ENCODE peak calls at places on chromosomes 2 and 18, in ten cellular contexts. One of them, this sample, is unnamed.

GRCh38 chr2:231557571-231558217 is 27.4 kb upstream of the NMUR1 start:
- DNase-seq in GM23248: peak; percentile 85
- DNase-seq in fibroblast of lung: peak; percentile 89
- DNase-seq in neural crest cell: peak; percentile 21
- DNase-seq in M059J: peak; percentile 69
- DNase-seq in activated CD4-positive, alpha-beta T cell treated with anti-CD3 and anti-CD28 coated beads, Interleukin-2, amount 10 ng/mL, durations not matched to agents 7 days and 5 days: peak; percentile 79
- DNase-seq in adrenal gland: peak; percentile 77
- DNase-seq in HT-29: peak; percentile 82
- DNase-seq in ureter: peak; percentile 78
- DNase-seq in GM19239: peak; percentile 80
- DNase-seq in this sample: peak; percentile 87

GRCh38 chr2:42859006-42859552 is 66.7 kb upstream of the HAAO start:
- DNase-seq in GM23248: peak; percentile 65
- DNase-seq in fibroblast of lung: peak; percentile 88
- DNase-seq in neural crest cell: peak; percentile 92
- DNase-seq in M059J: peak; percentile 53
- DNase-seq in activated CD4-positive, alpha-beta T cell treated with anti-CD3 and anti-CD28 coated beads, Interleukin-2, amount 10 ng/mL, durations not matched to agents 7 days and 5 days: peak; percentile 72
- DNase-seq in adrenal gland: peak; percentile 55
- DNase-seq in HT-29: peak; percentile 93
- DNase-seq in ureter: peak; percentile 82
- DNase-seq in GM19239: peak; percentile 66
- DNase-seq in this sample: peak; percentile 88

GRCh38 chr2:171972329-171972982 is 27.3 kb upstream of the METAP1D start:
- DNase-seq in GM23248: no peak
- DNase-seq in fibroblast of lung: no peak
- DNase-seq in neural crest cell: no peak
- DNase-seq in M059J: peak; percentile 2
- DNase-seq in activated CD4-positive, alpha-beta T cell treated with anti-CD3 and anti-CD28 coated beads, Interleukin-2, amount 10 ng/mL, durations not matched to agents 7 days and 5 days: no peak
- DNase-seq in adrenal gland: no peak
- DNase-seq in HT-29: no peak
- DNase-seq in ureter: no peak
- DNase-seq in GM19239: no peak
- DNase-seq in this sample: no peak

GRCh38 chr18:61308795-61309393 is 24.3 kb upstream of the CDH20 start:
- DNase-seq in GM23248: no peak
- DNase-seq in fibroblast of lung: no peak
- DNase-seq in neural crest cell: no peak
- DNase-seq in M059J: peak; percentile 4
- DNase-seq in activated CD4-positive, alpha-beta T cell treated with anti-CD3 and anti-CD28 coated beads, Interleukin-2, amount 10 ng/mL, durations not matched to agents 7 days and 5 days: no peak
- DNase-seq in adrenal gland: no peak
- DNase-seq in HT-29: no peak
- DNase-seq in ureter: no peak
- DNase-seq in GM19239: no peak
- DNase-seq in this sample: no peak

GRCh38 chr2:132489150-132489549 is 72.5 kb downstream of the GPR39 start:
- DNase-seq in GM23248: peak; percentile 50
- DNase-seq in fibroblast of lung: no peak
- DNase-seq in neural crest cell: peak; percentile 57
- DNase-seq in M059J: no peak
- DNase-seq in activated CD4-positive, alpha-beta T cell treated with anti-CD3 and anti-CD28 coated beads, Interleukin-2, amount 10 ng/mL, durations not matched to agents 7 days and 5 days: no peak
- DNase-seq in adrenal gland: no peak
- DNase-seq in HT-29: no peak
- DNase-seq in ureter: no peak
- DNase-seq in GM19239: no peak
- DNase-seq in this sample: peak; percentile 33

GRCh38 chr2:64697286-64698023 is 43.7 kb upstream of the SERTAD2 start:
- DNase-seq in GM23248: peak; percentile 36
- DNase-seq in fibroblast of lung: peak; percentile 23
- DNase-seq in neural crest cell: no peak
- DNase-seq in M059J: peak; percentile 15
- DNase-seq in activated CD4-positive, alpha-beta T cell treated with anti-CD3 and anti-CD28 coated beads, Interleukin-2, amount 10 ng/mL, durations not matched to agents 7 days and 5 days: no peak
- DNase-seq in adrenal gland: no peak
- DNase-seq in HT-29: no peak
- DNase-seq in ureter: no peak
- DNase-seq in GM19239: no peak
- DNase-seq in this sample: no peak

GRCh38 chr2:16084274-16084673 is 143.9 kb downstream of the MYCN start:
- DNase-seq in GM23248: no peak
- DNase-seq in fibroblast of lung: no peak
- DNase-seq in neural crest cell: peak; percentile 58
- DNase-seq in M059J: no peak
- DNase-seq in activated CD4-positive, alpha-beta T cell treated with anti-CD3 and anti-CD28 coated beads, Interleukin-2, amount 10 ng/mL, durations not matched to agents 7 days and 5 days: no peak
- DNase-seq in adrenal gland: no peak
- DNase-seq in HT-29: no peak
- DNase-seq in ureter: no peak
- DNase-seq in GM19239: no peak
- DNase-seq in this sample: no peak

GRCh38 chr18:31149351-31149750 is 13.3 kb downstream of the DSC1 start:
- DNase-seq in GM23248: no peak
- DNase-seq in fibroblast of lung: no peak
- DNase-seq in neural crest cell: no peak
- DNase-seq in M059J: no peak
- DNase-seq in activated CD4-positive, alpha-beta T cell treated with anti-CD3 and anti-CD28 coated beads, Interleukin-2, amount 10 ng/mL, durations not matched to agents 7 days and 5 days: no peak
- DNase-seq in adrenal gland: no peak
- DNase-seq in HT-29: no peak
- DNase-seq in ureter: no peak
- DNase-seq in GM19239: no peak
- DNase-seq in this sample: no peak

GRCh38 chr2:77566131-77566530 is 44.0 kb upstream of the LRRTM4 start:
- DNase-seq in GM23248: no peak
- DNase-seq in fibroblast of lung: no peak
- DNase-seq in neural crest cell: no peak
- DNase-seq in M059J: no peak
- DNase-seq in activated CD4-positive, alpha-beta T cell treated with anti-CD3 and anti-CD28 coated beads, Interleukin-2, amount 10 ng/mL, durations not matched to agents 7 days and 5 days: no peak
- DNase-seq in adrenal gland: no peak
- DNase-seq in HT-29: no peak
- DNase-seq in ureter: no peak
- DNase-seq in GM19239: no peak
- DNase-seq in this sample: no peak

GRCh38 chr2:219277703-219278654 is 1.2 kb upstream of the DNAJB2 start:
- DNase-seq in GM23248: peak; percentile 91
- DNase-seq in fibroblast of lung: peak; percentile 76
- DNase-seq in neural crest cell: peak; percentile 81
- DNase-seq in M059J: peak; percentile 78
- DNase-seq in activated CD4-positive, alpha-beta T cell treated with anti-CD3 and anti-CD28 coated beads, Interleukin-2, amount 10 ng/mL, durations not matched to agents 7 days and 5 days: peak; percentile 76
- DNase-seq in adrenal gland: peak; percentile 84
- DNase-seq in HT-29: peak; percentile 86
- DNase-seq in ureter: peak; percentile 78
- DNase-seq in GM19239: peak; percentile 68
- DNase-seq in this sample: peak; percentile 89

GRCh38 chr2:32745191-32745590 is 117.3 kb downstream of the TTC27 start:
- DNase-seq in GM23248: peak; percentile 81
- DNase-seq in fibroblast of lung: no peak
- DNase-seq in neural crest cell: no peak
- DNase-seq in M059J: peak; percentile 86
- DNase-seq in activated CD4-positive, alpha-beta T cell treated with anti-CD3 and anti-CD28 coated beads, Interleukin-2, amount 10 ng/mL, durations not matched to agents 7 days and 5 days: no peak
- DNase-seq in adrenal gland: no peak
- DNase-seq in HT-29: no peak
- DNase-seq in ureter: no peak
- DNase-seq in GM19239: no peak
- DNase-seq in this sample: no peak

GRCh38 chr2:60555066-60555793 is 1.8 kb upstream of the BCL11A start:
- DNase-seq in GM23248: peak; percentile 81
- DNase-seq in fibroblast of lung: peak; percentile 75
- DNase-seq in neural crest cell: peak; percentile 45
- DNase-seq in M059J: peak; percentile 64
- DNase-seq in activated CD4-positive, alpha-beta T cell treated with anti-CD3 and anti-CD28 coated beads, Interleukin-2, amount 10 ng/mL, durations not matched to agents 7 days and 5 days: peak; percentile 75
- DNase-seq in adrenal gland: peak; percentile 66
- DNase-seq in HT-29: peak; percentile 33
- DNase-seq in ureter: peak; percentile 69
- DNase-seq in GM19239: peak; percentile 51
- DNase-seq in this sample: peak; percentile 54

GRCh38 chr18:4106407-4107033 is 348.6 kb downstream of the DLGAP1 start:
- DNase-seq in GM23248: peak; percentile 69
- DNase-seq in fibroblast of lung: peak; percentile 52
- DNase-seq in neural crest cell: peak; percentile 85
- DNase-seq in M059J: peak; percentile 46
- DNase-seq in activated CD4-positive, alpha-beta T cell treated with anti-CD3 and anti-CD28 coated beads, Interleukin-2, amount 10 ng/mL, durations not matched to agents 7 days and 5 days: peak; percentile 71
- DNase-seq in adrenal gland: peak; percentile 75
- DNase-seq in HT-29: peak; percentile 85
- DNase-seq in ureter: peak; percentile 65
- DNase-seq in GM19239: peak; percentile 9
- DNase-seq in this sample: peak; percentile 90

GRCh38 chr2:63589148-63589972 is 597 bp downstream of the MDH1 start:
- DNase-seq in GM23248: peak; percentile 38
- DNase-seq in fibroblast of lung: no peak
- DNase-seq in neural crest cell: no peak
- DNase-seq in M059J: no peak
- DNase-seq in activated CD4-positive, alpha-beta T cell treated with anti-CD3 and anti-CD28 coated beads, Interleukin-2, amount 10 ng/mL, durations not matched to agents 7 days and 5 days: no peak
- DNase-seq in adrenal gland: peak; percentile 26
- DNase-seq in HT-29: peak; percentile 57
- DNase-seq in ureter: no peak
- DNase-seq in GM19239: no peak
- DNase-seq in this sample: no peak

GRCh38 chr2:186903183-186903582 is 54.2 kb upstream of the ZSWIM2 start:
- DNase-seq in GM23248: peak; percentile 41
- DNase-seq in fibroblast of lung: peak; percentile 57
- DNase-seq in neural crest cell: no peak
- DNase-seq in M059J: peak; percentile 11
- DNase-seq in activated CD4-positive, alpha-beta T cell treated with anti-CD3 and anti-CD28 coated beads, Interleukin-2, amount 10 ng/mL, durations not matched to agents 7 days and 5 days: no peak
- DNase-seq in adrenal gland: no peak
- DNase-seq in HT-29: peak; percentile 16
- DNase-seq in ureter: no peak
- DNase-seq in GM19239: no peak
- DNase-seq in this sample: no peak

GRCh38 chr2:120912101-120912985 is 176.7 kb downstream of the GLI2 start:
- DNase-seq in GM23248: peak; percentile 87
- DNase-seq in fibroblast of lung: peak; percentile 91
- DNase-seq in neural crest cell: no peak
- DNase-seq in M059J: no peak
- DNase-seq in activated CD4-positive, alpha-beta T cell treated with anti-CD3 and anti-CD28 coated beads, Interleukin-2, amount 10 ng/mL, durations not matched to agents 7 days and 5 days: no peak
- DNase-seq in adrenal gland: peak; percentile 41
- DNase-seq in HT-29: peak; percentile 75
- DNase-seq in ureter: no peak
- DNase-seq in GM19239: no peak
- DNase-seq in this sample: peak; percentile 94

GRCh38 chr18:3441290-3441689 is 8.7 kb upstream of the TGIF1 start:
- DNase-seq in GM23248: peak; percentile 61
- DNase-seq in fibroblast of lung: peak; percentile 51
- DNase-seq in neural crest cell: no peak
- DNase-seq in M059J: peak; percentile 58
- DNase-seq in activated CD4-positive, alpha-beta T cell treated with anti-CD3 and anti-CD28 coated beads, Interleukin-2, amount 10 ng/mL, durations not matched to agents 7 days and 5 days: no peak
- DNase-seq in adrenal gland: peak; percentile 59
- DNase-seq in HT-29: peak; percentile 81
- DNase-seq in ureter: no peak
- DNase-seq in GM19239: no peak
- DNase-seq in this sample: peak; percentile 46

GRCh38 chr2:158904126-158904525 is 64.3 kb upstream of the TANC1 start:
- DNase-seq in GM23248: peak; percentile 32
- DNase-seq in fibroblast of lung: no peak
- DNase-seq in neural crest cell: no peak
- DNase-seq in M059J: no peak
- DNase-seq in activated CD4-positive, alpha-beta T cell treated with anti-CD3 and anti-CD28 coated beads, Interleukin-2, amount 10 ng/mL, durations not matched to agents 7 days and 5 days: no peak
- DNase-seq in adrenal gland: no peak
- DNase-seq in HT-29: no peak
- DNase-seq in ureter: no peak
- DNase-seq in GM19239: no peak
- DNase-seq in this sample: no peak

GRCh38 chr2:131063501-131064283 is 29.6 kb downstream of the FAM168B start:
- DNase-seq in GM23248: no peak
- DNase-seq in fibroblast of lung: no peak
- DNase-seq in neural crest cell: no peak
- DNase-seq in M059J: no peak
- DNase-seq in activated CD4-positive, alpha-beta T cell treated with anti-CD3 and anti-CD28 coated beads, Interleukin-2, amount 10 ng/mL, durations not matched to agents 7 days and 5 days: no peak
- DNase-seq in adrenal gland: no peak
- DNase-seq in HT-29: no peak
- DNase-seq in ureter: no peak
- DNase-seq in GM19239: no peak
- DNase-seq in this sample: no peak

GRCh38 chr2:170467568-170468422 is 247.3 kb upstream of the SP5 start:
- DNase-seq in GM23248: peak; percentile 14
- DNase-seq in fibroblast of lung: no peak
- DNase-seq in neural crest cell: no peak
- DNase-seq in M059J: peak; percentile 45
- DNase-seq in activated CD4-positive, alpha-beta T cell treated with anti-CD3 and anti-CD28 coated beads, Interleukin-2, amount 10 ng/mL, durations not matched to agents 7 days and 5 days: no peak
- DNase-seq in adrenal gland: no peak
- DNase-seq in HT-29: no peak
- DNase-seq in ureter: no peak
- DNase-seq in GM19239: no peak
- DNase-seq in this sample: no peak

GRCh38 chr2:127884436-127884835 is 1.3 kb downstream of the AMMECR1L start:
- DNase-seq in GM23248: peak; percentile 83
- DNase-seq in fibroblast of lung: peak; percentile 76
- DNase-seq in neural crest cell: no peak
- DNase-seq in M059J: no peak
- DNase-seq in activated CD4-positive, alpha-beta T cell treated with anti-CD3 and anti-CD28 coated beads, Interleukin-2, amount 10 ng/mL, durations not matched to agents 7 days and 5 days: no peak
- DNase-seq in adrenal gland: no peak
- DNase-seq in HT-29: no peak
- DNase-seq in ureter: no peak
- DNase-seq in GM19239: no peak
- DNase-seq in this sample: no peak

GRCh38 chr2:128317186-128317897 is 1.3 kb downstream of the HS6ST1 start:
- DNase-seq in GM23248: peak; percentile 43
- DNase-seq in fibroblast of lung: no peak
- DNase-seq in neural crest cell: no peak
- DNase-seq in M059J: no peak
- DNase-seq in activated CD4-positive, alpha-beta T cell treated with anti-CD3 and anti-CD28 coated beads, Interleukin-2, amount 10 ng/mL, durations not matched to agents 7 days and 5 days: peak; percentile 43
- DNase-seq in adrenal gland: no peak
- DNase-seq in HT-29: no peak
- DNase-seq in ureter: peak; percentile 46
- DNase-seq in GM19239: peak; percentile 80
- DNase-seq in this sample: peak; percentile 20

GRCh38 chr18:58213445-58213844 is 169.4 kb downstream of the NEDD4L start:
- DNase-seq in GM23248: peak; percentile 93
- DNase-seq in fibroblast of lung: peak; percentile 87
- DNase-seq in neural crest cell: no peak
- DNase-seq in M059J: peak; percentile 93
- DNase-seq in activated CD4-positive, alpha-beta T cell treated with anti-CD3 and anti-CD28 coated beads, Interleukin-2, amount 10 ng/mL, durations not matched to agents 7 days and 5 days: no peak
- DNase-seq in adrenal gland: no peak
- DNase-seq in HT-29: peak; percentile 15
- DNase-seq in ureter: no peak
- DNase-seq in GM19239: no peak
- DNase-seq in this sample: no peak

GRCh38 chr2:51027968-51028367 is 4.0 kb downstream of the NRXN1 start:
- DNase-seq in GM23248: no peak
- DNase-seq in fibroblast of lung: no peak
- DNase-seq in neural crest cell: no peak
- DNase-seq in M059J: no peak
- DNase-seq in activated CD4-positive, alpha-beta T cell treated with anti-CD3 and anti-CD28 coated beads, Interleukin-2, amount 10 ng/mL, durations not matched to agents 7 days and 5 days: no peak
- DNase-seq in adrenal gland: no peak
- DNase-seq in HT-29: no peak
- DNase-seq in ureter: no peak
- DNase-seq in GM19239: no peak
- DNase-seq in this sample: peak; percentile 60

GRCh38 chr18:23934863-23935262 is 79.7 kb upstream of the TTC39C start:
- DNase-seq in GM23248: no peak
- DNase-seq in fibroblast of lung: no peak
- DNase-seq in neural crest cell: no peak
- DNase-seq in M059J: no peak
- DNase-seq in activated CD4-positive, alpha-beta T cell treated with anti-CD3 and anti-CD28 coated beads, Interleukin-2, amount 10 ng/mL, durations not matched to agents 7 days and 5 days: no peak
- DNase-seq in adrenal gland: no peak
- DNase-seq in HT-29: no peak
- DNase-seq in ureter: no peak
- DNase-seq in GM19239: no peak
- DNase-seq in this sample: no peak

GRCh38 chr2:241616168-241617125 is 20.5 kb downstream of the THAP4 start:
- DNase-seq in GM23248: no peak
- DNase-seq in fibroblast of lung: no peak
- DNase-seq in neural crest cell: no peak
- DNase-seq in M059J: no peak
- DNase-seq in activated CD4-positive, alpha-beta T cell treated with anti-CD3 and anti-CD28 coated beads, Interleukin-2, amount 10 ng/mL, durations not matched to agents 7 days and 5 days: no peak
- DNase-seq in adrenal gland: no peak
- DNase-seq in HT-29: no peak
- DNase-seq in ureter: no peak
- DNase-seq in GM19239: no peak
- DNase-seq in this sample: no peak

GRCh38 chr2:152309352-152310214 is 25.4 kb upstream of the FMNL2 start:
- DNase-seq in GM23248: no peak
- DNase-seq in fibroblast of lung: no peak
- DNase-seq in neural crest cell: no peak
- DNase-seq in M059J: no peak
- DNase-seq in activated CD4-positive, alpha-beta T cell treated with anti-CD3 and anti-CD28 coated beads, Interleukin-2, amount 10 ng/mL, durations not matched to agents 7 days and 5 days: no peak
- DNase-seq in adrenal gland: no peak
- DNase-seq in HT-29: no peak
- DNase-seq in ureter: no peak
- DNase-seq in GM19239: no peak
- DNase-seq in this sample: no peak

GRCh38 chr18:62832282-62832681 is 116.9 kb downstream of the PHLPP1 start:
- DNase-seq in GM23248: no peak
- DNase-seq in fibroblast of lung: no peak
- DNase-seq in neural crest cell: no peak
- DNase-seq in M059J: no peak
- DNase-seq in activated CD4-positive, alpha-beta T cell treated with anti-CD3 and anti-CD28 coated beads, Interleukin-2, amount 10 ng/mL, durations not matched to agents 7 days and 5 days: no peak
- DNase-seq in adrenal gland: no peak
- DNase-seq in HT-29: peak; percentile 13
- DNase-seq in ureter: no peak
- DNase-seq in GM19239: no peak
- DNase-seq in this sample: no peak